ENCODE peak calls at places on chromosomes 12 and 14, in nine cellular contexts. One of them, this sample, is unnamed. For H3K4me1, the result is how much of the 10 kb centered on the place peaks cover.

GRCh38 chr14:22791302-22791701 is 23.9 kb downstream of the SLC7A7 start:
- DNase-seq in thyroid gland: no peak
- DNase-seq in uterus: no peak
- DNase-seq in transverse colon: no peak
- DNase-seq in gastrocnemius medialis: no peak
- DNase-seq in stomach: no peak
- DNase-seq in A549: no peak
- DNase-seq in upper lobe of left lung: no peak
- DNase-seq in heart left ventricle: no peak
- DNase-seq in this sample: no peak

GRCh38 chr12:95999484-95999883 is 3.3 kb upstream of the HAL start:
- DNase-seq in stomach: no peak
- DNase-seq in transverse colon: no peak
- DNase-seq in gastrocnemius medialis: no peak
- DNase-seq in A549: no peak
- DNase-seq in thyroid gland: no peak
- DNase-seq in uterus: no peak
- DNase-seq in upper lobe of left lung: no peak
- DNase-seq in heart left ventricle: no peak
- DNase-seq in this sample: no peak

GRCh38 chr12:122533841-122534240 is 6.8 kb downstream of the KNTC1 start:
- DNase-seq in heart left ventricle: no peak
- DNase-seq in transverse colon: no peak
- DNase-seq in upper lobe of left lung: no peak
- DNase-seq in stomach: no peak
- DNase-seq in uterus: no peak
- DNase-seq in A549: no peak
- DNase-seq in gastrocnemius medialis: no peak
- DNase-seq in thyroid gland: no peak
- DNase-seq in this sample: no peak

GRCh38 chr14:74941676-74942097 is 13.7 kb downstream of the PGF start:
- DNase-seq in A549: no peak
- DNase-seq in heart left ventricle: peak
- DNase-seq in transverse colon: peak
- DNase-seq in thyroid gland: peak
- DNase-seq in gastrocnemius medialis: no peak
- DNase-seq in upper lobe of left lung: peak
- DNase-seq in stomach: no peak
- DNase-seq in uterus: peak
- DNase-seq in this sample: peak

GRCh38 chr14:74038015-74038859 is 19.1 kb downstream of the BBOF1 start:
- DNase-seq in gastrocnemius medialis: no peak
- DNase-seq in upper lobe of left lung: no peak
- DNase-seq in A549: peak
- DNase-seq in uterus: no peak
- DNase-seq in stomach: no peak
- DNase-seq in thyroid gland: no peak
- DNase-seq in transverse colon: no peak
- DNase-seq in heart left ventricle: no peak
- DNase-seq in this sample: no peak

GRCh38 chr12:50765325-50765911 is 1.5 kb downstream of the ATF1 start:
- DNase-seq in heart left ventricle: no peak
- DNase-seq in A549: peak
- DNase-seq in stomach: peak
- DNase-seq in upper lobe of left lung: peak
- DNase-seq in thyroid gland: peak
- DNase-seq in uterus: no peak
- DNase-seq in gastrocnemius medialis: peak
- DNase-seq in transverse colon: peak
- DNase-seq in this sample: peak

GRCh38 chr12:81598205-81598604 is 160.9 kb downstream of the PPFIA2 start:
- DNase-seq in thyroid gland: no peak
- DNase-seq in gastrocnemius medialis: no peak
- DNase-seq in heart left ventricle: no peak
- DNase-seq in A549: no peak
- DNase-seq in transverse colon: no peak
- DNase-seq in stomach: no peak
- DNase-seq in uterus: no peak
- DNase-seq in upper lobe of left lung: no peak
- DNase-seq in this sample: no peak

GRCh38 chr12:112823582-112824149 is 32.1 kb downstream of the RPH3A start:
- DNase-seq in uterus: no peak
- DNase-seq in A549: peak
- DNase-seq in thyroid gland: no peak
- DNase-seq in stomach: no peak
- DNase-seq in heart left ventricle: no peak
- DNase-seq in transverse colon: no peak
- DNase-seq in gastrocnemius medialis: no peak
- DNase-seq in upper lobe of left lung: no peak
- DNase-seq in this sample: no peak

GRCh38 chr12:24742378-24742777 is 206.5 kb downstream of the BCAT1 start:
- DNase-seq in heart left ventricle: peak
- DNase-seq in gastrocnemius medialis: peak
- DNase-seq in transverse colon: peak
- DNase-seq in upper lobe of left lung: peak
- DNase-seq in uterus: no peak
- DNase-seq in A549: no peak
- DNase-seq in thyroid gland: peak
- DNase-seq in stomach: no peak
- DNase-seq in this sample: no peak

GRCh38 chr14:36820111-36820709 is 158.6 kb downstream of the PAX9 start:
- DNase-seq in upper lobe of left lung: no peak
- DNase-seq in gastrocnemius medialis: no peak
- DNase-seq in thyroid gland: no peak
- DNase-seq in A549: no peak
- DNase-seq in stomach: no peak
- DNase-seq in heart left ventricle: no peak
- DNase-seq in uterus: no peak
- DNase-seq in transverse colon: no peak
- DNase-seq in this sample: no peak

GRCh38 chr12:8065991-8066594 is at the start of gene C3AR1:
- DNase-seq in thyroid gland: no peak
- DNase-seq in uterus: no peak
- DNase-seq in upper lobe of left lung: no peak
- DNase-seq in transverse colon: peak
- DNase-seq in stomach: no peak
- DNase-seq in gastrocnemius medialis: no peak
- DNase-seq in heart left ventricle: no peak
- DNase-seq in A549: no peak
- DNase-seq in this sample: peak

GRCh38 chr12:105322070-105322469 is 8.4 kb upstream of the C12orf75 start:
- DNase-seq in transverse colon: no peak
- DNase-seq in stomach: no peak
- DNase-seq in uterus: no peak
- DNase-seq in gastrocnemius medialis: peak
- DNase-seq in thyroid gland: no peak
- DNase-seq in upper lobe of left lung: no peak
- DNase-seq in A549: no peak
- DNase-seq in heart left ventricle: no peak
- DNase-seq in this sample: no peak

GRCh38 chr14:102445641-102446040 is 63.9 kb downstream of the ANKRD9 start:
- DNase-seq in thyroid gland: no peak
- DNase-seq in A549: no peak
- DNase-seq in heart left ventricle: no peak
- DNase-seq in uterus: no peak
- DNase-seq in stomach: no peak
- DNase-seq in upper lobe of left lung: no peak
- DNase-seq in gastrocnemius medialis: no peak
- DNase-seq in transverse colon: no peak
- DNase-seq in this sample: no peak

GRCh38 chr14:51028851-51029754 is 65.8 kb downstream of the TRIM9 start:
- DNase-seq in gastrocnemius medialis: no peak
- DNase-seq in transverse colon: no peak
- DNase-seq in uterus: no peak
- DNase-seq in A549: no peak
- DNase-seq in stomach: no peak
- DNase-seq in heart left ventricle: no peak
- DNase-seq in thyroid gland: no peak
- DNase-seq in upper lobe of left lung: no peak
- DNase-seq in this sample: no peak

GRCh38 chr12:56749364-56749763 is 2.8 kb downstream of the PRIM1 start:
- DNase-seq in upper lobe of left lung: no peak
- DNase-seq in stomach: no peak
- DNase-seq in gastrocnemius medialis: no peak
- DNase-seq in uterus: no peak
- DNase-seq in thyroid gland: no peak
- DNase-seq in heart left ventricle: no peak
- DNase-seq in A549: no peak
- DNase-seq in transverse colon: no peak
- DNase-seq in this sample: no peak

GRCh38 chr12:56749853-56750252 is 2.3 kb downstream of the PRIM1 start:
- DNase-seq in uterus: no peak
- DNase-seq in A549: no peak
- DNase-seq in transverse colon: no peak
- DNase-seq in upper lobe of left lung: no peak
- DNase-seq in gastrocnemius medialis: no peak
- DNase-seq in heart left ventricle: no peak
- DNase-seq in thyroid gland: no peak
- DNase-seq in stomach: no peak
- DNase-seq in this sample: no peak

GRCh38 chr12:56753566-56753965 is 1.4 kb upstream of the PRIM1 start:
- DNase-seq in upper lobe of left lung: no peak
- DNase-seq in heart left ventricle: no peak
- DNase-seq in thyroid gland: no peak
- DNase-seq in A549: no peak
- DNase-seq in transverse colon: no peak
- DNase-seq in stomach: no peak
- DNase-seq in gastrocnemius medialis: no peak
- DNase-seq in uterus: no peak
- DNase-seq in this sample: no peak

DNA sequence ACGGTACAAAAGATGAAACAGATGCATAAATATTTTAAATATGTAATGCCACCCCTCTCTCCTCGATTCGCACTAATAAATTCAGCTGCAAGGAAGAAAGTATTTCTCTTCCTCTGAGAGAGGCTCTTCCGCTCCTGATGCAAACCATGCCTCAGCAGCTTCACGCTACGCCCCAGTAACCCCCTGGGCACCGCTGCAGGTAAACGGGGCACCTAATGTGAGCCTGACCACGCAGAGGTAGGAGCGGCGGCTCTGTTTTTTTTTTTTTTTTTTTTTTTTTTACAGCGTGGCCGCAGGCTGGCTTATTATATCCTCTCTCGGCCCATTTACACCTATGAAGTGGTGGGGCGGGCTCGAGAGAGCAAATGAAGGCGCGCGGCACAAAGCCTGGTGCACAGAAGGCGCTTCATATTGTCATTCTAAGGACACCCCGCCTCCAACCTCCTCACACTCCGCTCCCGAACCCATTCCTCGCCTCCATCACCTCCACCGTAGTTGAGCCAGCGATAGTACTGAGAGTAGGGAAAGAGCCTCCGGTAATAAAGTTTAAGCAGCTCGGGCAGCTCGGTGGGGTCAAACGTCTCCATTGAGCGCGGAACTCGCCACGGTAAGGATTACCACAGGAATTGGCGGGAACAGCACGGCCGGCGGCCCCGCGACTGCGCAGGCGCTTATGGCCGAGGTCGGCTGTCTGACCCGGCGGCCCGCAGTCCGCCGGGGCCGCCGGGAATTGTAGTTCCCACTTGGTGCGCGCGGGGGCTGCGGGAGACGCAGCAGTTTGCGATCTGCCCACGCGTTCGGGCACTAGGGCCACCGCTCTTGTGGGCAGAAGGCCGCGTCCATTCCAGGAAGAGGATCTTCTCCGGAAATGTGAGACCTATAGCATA is at the start of gene PRIM1:
- DNase-seq in A549: peak
- DNase-seq in thyroid gland: peak
- DNase-seq in upper lobe of left lung: peak
- DNase-seq in stomach: peak
- DNase-seq in transverse colon: peak
- DNase-seq in gastrocnemius medialis: peak
- DNase-seq in heart left ventricle: peak
- DNase-seq in uterus: peak
- DNase-seq in this sample: peak
- TF ChIP-seq POLR2A in A549: peak
- TF ChIP-seq POLR2A in thyroid gland: no peak
- TF ChIP-seq POLR2A in upper lobe of left lung: no peak
- TF ChIP-seq POLR2A in stomach: no peak
- TF ChIP-seq POLR2A in transverse colon: peak
- TF ChIP-seq POLR2A in gastrocnemius medialis: peak
- TF ChIP-seq POLR2A in heart left ventricle: peak
- TF ChIP-seq POLR2A in uterus: peak
- TF ChIP-seq POLR2A in this sample: peak

GRCh38 chr12:13336216-13336615 is 139.7 kb downstream of the EMP1 start:
- DNase-seq in uterus: no peak
- DNase-seq in stomach: no peak
- DNase-seq in heart left ventricle: no peak
- DNase-seq in A549: no peak
- DNase-seq in gastrocnemius medialis: no peak
- DNase-seq in transverse colon: no peak
- DNase-seq in thyroid gland: no peak
- DNase-seq in upper lobe of left lung: no peak
- DNase-seq in this sample: no peak
- H3K4me1 ChIP-seq in uterus: under half
- H3K4me1 ChIP-seq in stomach: under half
- H3K4me1 ChIP-seq in heart left ventricle: under half
- H3K4me1 ChIP-seq in A549: under half
- H3K4me1 ChIP-seq in gastrocnemius medialis: under half
- H3K4me1 ChIP-seq in transverse colon: under half
- H3K4me1 ChIP-seq in thyroid gland: under half
- H3K4me1 ChIP-seq in upper lobe of left lung: under half
- H3K4me1 ChIP-seq in this sample: under half

GRCh38 chr12:57127710-57128518 is at the start of gene LRP1:
- DNase-seq in thyroid gland: peak
- DNase-seq in heart left ventricle: peak
- DNase-seq in transverse colon: peak
- DNase-seq in gastrocnemius medialis: peak
- DNase-seq in uterus: peak
- DNase-seq in A549: peak
- DNase-seq in stomach: peak
- DNase-seq in upper lobe of left lung: peak
- DNase-seq in this sample: peak
- TF ChIP-seq POLR2A in thyroid gland: peak
- TF ChIP-seq POLR2A in heart left ventricle: peak
- TF ChIP-seq POLR2A in transverse colon: peak
- TF ChIP-seq POLR2A in gastrocnemius medialis: peak
- TF ChIP-seq POLR2A in uterus: peak
- TF ChIP-seq POLR2A in A549: peak
- TF ChIP-seq POLR2A in stomach: no peak
- TF ChIP-seq POLR2A in upper lobe of left lung: peak
- TF ChIP-seq POLR2A in this sample: peak

GRCh38 chr12:15304296-15304695 is 18.0 kb upstream of the PTPRO start:
- DNase-seq in transverse colon: no peak
- DNase-seq in thyroid gland: no peak
- DNase-seq in gastrocnemius medialis: no peak
- DNase-seq in heart left ventricle: no peak
- DNase-seq in uterus: no peak
- DNase-seq in stomach: no peak
- DNase-seq in upper lobe of left lung: no peak
- DNase-seq in A549: no peak
- DNase-seq in this sample: no peak

DNA sequence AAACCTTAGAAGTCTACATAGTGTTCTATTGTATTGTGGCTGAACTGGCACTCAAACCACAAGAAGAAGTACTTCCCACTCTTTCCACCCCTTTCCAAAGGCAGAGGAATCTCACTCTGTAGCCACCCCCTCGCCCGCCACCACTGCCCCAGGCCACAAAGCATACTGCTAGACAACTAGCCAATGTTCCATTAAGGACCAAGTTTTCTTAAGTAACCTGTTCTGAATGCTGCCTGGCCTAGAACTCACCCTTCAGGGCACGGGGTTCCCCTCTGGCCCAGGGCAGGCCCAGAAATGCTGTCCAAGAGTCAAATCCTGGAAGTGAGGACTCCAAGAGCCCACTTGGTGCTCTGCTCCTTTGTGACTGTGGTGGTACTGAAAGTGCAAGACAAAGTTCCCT is 15.7 kb upstream of the PTPRO start:
- DNase-seq in uterus: no peak
- DNase-seq in gastrocnemius medialis: no peak
- DNase-seq in transverse colon: no peak
- DNase-seq in thyroid gland: no peak
- DNase-seq in upper lobe of left lung: no peak
- DNase-seq in heart left ventricle: no peak
- DNase-seq in A549: no peak
- DNase-seq in stomach: no peak
- DNase-seq in this sample: no peak
- H3K4me1 ChIP-seq in uterus: under half
- H3K4me1 ChIP-seq in gastrocnemius medialis: under half
- H3K4me1 ChIP-seq in transverse colon: under half
- H3K4me1 ChIP-seq in thyroid gland: under half
- H3K4me1 ChIP-seq in upper lobe of left lung: under half
- H3K4me1 ChIP-seq in heart left ventricle: under half
- H3K4me1 ChIP-seq in A549: under half
- H3K4me1 ChIP-seq in stomach: under half
- H3K4me1 ChIP-seq in this sample: under half